ENCODE peak calls at places on chromosome 1, in seven cellular contexts. Q is activated CD8-positive, alpha-beta memory T cell treated with anti-CD3 and anti-CD28 coated beads, Interleukin-2, amount 10 ng/mL, durations not matched to agents 7 days and 5 days; K is dorsolateral prefrontal cortex; G is caudate nucleus; A is T1000; X is WTC11; I is epithelial cell of esophagus. B is an unnamed sample.

GRCh38 chr1:63648689-63649088 is 55.5 kb downstream of the PGM1 start:
- DNase-seq in Q (no peak), K (no peak), G (no peak), A (no peak), X (no peak), I (no peak), B (no peak)

GRCh38 chr1:181504294-181505115 is 21.2 kb downstream of the CACNA1E start:
- DNase-seq in Q (no peak), K (no peak), G (peak), A (no peak), X (peak), I (no peak), B (peak)

GRCh38 chr1:109426278-109427170 is at the start of gene PSMA5:
- DNase-seq in Q (peak), K (peak), G (peak), A (peak), X (peak), I (peak), B (peak)

GRCh38 chr1:154714638-154715037 is 106.7 kb upstream of the ADAR start:
- DNase-seq in Q (no peak), K (no peak), G (no peak), A (peak), X (no peak), I (peak), B (peak)

GRCh38 chr1:10529772-10530171 is 55.0 kb downstream of the PEX14 start:
- DNase-seq in Q (no peak), K (no peak), G (no peak), A (no peak), X (no peak), I (peak), B (no peak)

GRCh38 chr1:40421348-40421693 is 29.0 kb upstream of the ZFP69B start:
- DNase-seq in Q (no peak), K (no peak), G (peak), A (no peak), X (no peak), I (no peak), B (no peak)

GRCh38 chr1:226606311-226607267 is 58.0 kb downstream of the STUM start:
- DNase-seq in Q (no peak), K (no peak), G (no peak), A (no peak), X (peak), I (no peak), B (peak)

GRCh38 chr1:9591669-9592509 is 3.2 kb downstream of the TMEM201 start:
- DNase-seq in Q (no peak), K (peak), G (no peak), A (no peak), X (no peak), I (no peak), B (no peak)

GRCh38 chr1:110212165-110213142 is 2.3 kb downstream of the KCNC4 start:
- DNase-seq in Q (no peak), K (no peak), G (no peak), A (no peak), X (peak), I (no peak), B (peak)

GRCh38 chr1:241582921-241583321 is 50.7 kb downstream of the KMO start:
- DNase-seq in Q (no peak), K (no peak), G (no peak), A (no peak), X (no peak), I (peak), B (no peak)

GRCh38 chr1:217342105-217342504 is 288.8 kb downstream of the GPATCH2 start:
- DNase-seq in Q (no peak), K (no peak), G (no peak), A (no peak), X (no peak), I (no peak), B (no peak)

GRCh38 chr1:235843458-235843857 is 23.2 kb downstream of the LYST start:
- DNase-seq in Q (no peak), K (no peak), G (peak), A (no peak), X (no peak), I (peak), B (peak)

GRCh38 chr1:115222616-115223402 is 115.2 kb downstream of the NGF start:
- DNase-seq in Q (no peak), K (no peak), G (no peak), A (no peak), X (no peak), I (peak), B (no peak)

GRCh38 chr1:92583821-92584760 is 97.4 kb upstream of the GFI1 start:
- DNase-seq in Q (no peak), K (no peak), G (no peak), A (no peak), X (no peak), I (peak), B (peak)

GRCh38 chr1:89962024-89962741 is 32.7 kb upstream of the ZNF326 start:
- DNase-seq in Q (no peak), K (no peak), G (no peak), A (no peak), X (no peak), I (no peak), B (peak)